ENCODE peak calls at places on chromosomes 13 and 19, in seven cellular contexts. C is SK-N-SH, Z is body of pancreas, Y is suprapubic skin, N is IMR-90, A is heart left ventricle, P is heart right ventricle. T is an unnamed sample.
A peak's percentile ranks its signal among the peaks of the same experiment; 100 is the strongest.

GRCh38 chr13:48397744-48398143 is 15.2 kb downstream of the LPAR6 start:
- DNase-seq in C (no peak), Z (no peak), Y (no peak), N (no peak), A (no peak), P (no peak), T (no peak)

GRCh38 chr13:96080676-96081075 is 9.2 kb upstream of the HS6ST3 start:
- DNase-seq in C (no peak), Z (no peak), Y (no peak), N (no peak), A (no peak), P (no peak), T (no peak)

GRCh38 chr19:28638445-28638844 is 574.5 kb downstream of the UQCRFS1 start:
- DNase-seq in C (no peak), Z (no peak), Y (no peak), N (no peak), A (no peak), P (no peak), T (no peak)

GRCh38 chr19:7869453-7869909 is 4.7 kb downstream of the PRR36 start:
- DNase-seq in C (peak; percentile 84), Z (peak; percentile 65), Y (no peak), N (peak; percentile 28), A (peak; percentile 50), P (peak; percentile 66), T (peak; percentile 49)

GRCh38 chr19:4069331-4069959 is 2.7 kb upstream of the ZBTB7A start:
- DNase-seq in C (no peak), Z (peak; percentile 63), Y (no peak), N (no peak), A (peak; percentile 56), P (no peak), T (no peak)

GRCh38 chr13:106649495-106649894 is 81.6 kb upstream of the ARGLU1 start:
- DNase-seq in C (no peak), Z (no peak), Y (no peak), N (peak; percentile 22), A (peak; percentile 31), P (no peak), T (no peak)

GRCh38 chr13:42123600-42123999 is 75.2 kb downstream of the DGKH start:
- DNase-seq in C (no peak), Z (no peak), Y (no peak), N (no peak), A (no peak), P (no peak), T (no peak)

GRCh38 chr13:72523049-72523448 is 204.4 kb downstream of the MZT1 start:
- DNase-seq in C (no peak), Z (no peak), Y (no peak), N (no peak), A (no peak), P (no peak), T (no peak)

GRCh38 chr19:33427801-33428626 is 54.5 kb downstream of the CEBPG start:
- DNase-seq in C (no peak), Z (no peak), Y (peak; percentile 60), N (no peak), A (no peak), P (no peak), T (peak; percentile 6)

GRCh38 chr13:40235160-40235796 is 431.2 kb downstream of the FOXO1 start:
- DNase-seq in C (no peak), Z (no peak), Y (no peak), N (no peak), A (no peak), P (no peak), T (no peak)

GRCh38 chr13:66195238-66195637 is 1034.9 kb downstream of the PCDH9 start:
- DNase-seq in C (no peak), Z (no peak), Y (no peak), N (no peak), A (no peak), P (no peak), T (no peak)

GRCh38 chr13:49248433-49249002 is 793 bp downstream of the CDADC1 start:
- DNase-seq in C (peak; percentile 8), Z (no peak), Y (no peak), N (peak; percentile 29), A (no peak), P (no peak), T (no peak)

GRCh38 chr19:47418595-47419036 is 711 bp downstream of the MEIS3 start:
- DNase-seq in C (peak; percentile 65), Z (no peak), Y (no peak), N (no peak), A (no peak), P (no peak), T (no peak)

GRCh38 chr19:55632463-55632834 is 8.1 kb upstream of the ZNF784 start:
- DNase-seq in C (peak; percentile 62), Z (peak; percentile 97), Y (peak; percentile 98), N (peak; percentile 96), A (peak; percentile 83), P (no peak), T (peak; percentile 44)

GRCh38 chr19:15178629-15179308 is 22.0 kb downstream of the NOTCH3 start:
- DNase-seq in C (no peak), Z (no peak), Y (no peak), N (no peak), A (no peak), P (no peak), T (no peak)

GRCh38 chr19:42402376-42403116 is 12.4 kb upstream of the CNFN start:
- DNase-seq in C (peak; percentile 56), Z (no peak), Y (no peak), N (no peak), A (no peak), P (no peak), T (no peak)

GRCh38 chr13:75326173-75327131 is 155.5 kb downstream of the TBC1D4 start:
- DNase-seq in C (peak; percentile 36), Z (no peak), Y (no peak), N (peak; percentile 53), A (peak; percentile 34), P (no peak), T (no peak)

GRCh38 chr13:40639226-40639681 is 27.2 kb downstream of the FOXO1 start:
- DNase-seq in C (no peak), Z (peak; percentile 44), Y (no peak), N (no peak), A (peak; percentile 46), P (no peak), T (no peak)

GRCh38 chr19:39408392-39409206 is 2.0 kb downstream of the ZFP36 start:
- DNase-seq in C (no peak), Z (peak; percentile 71), Y (no peak), N (peak; percentile 52), A (no peak), P (no peak), T (no peak)

GRCh38 chr13:46687810-46688209 is 109.2 kb downstream of the ESD start:
- DNase-seq in C (no peak), Z (peak; percentile 54), Y (no peak), N (peak; percentile 46), A (no peak), P (no peak), T (no peak)

GRCh38 chr13:46683879-46684278 is 113.1 kb downstream of the ESD start:
- DNase-seq in C (no peak), Z (no peak), Y (no peak), N (peak; percentile 46), A (no peak), P (no peak), T (no peak)

GRCh38 chr13:46684287-46685001 is 112.5 kb downstream of the ESD start:
- DNase-seq in C (no peak), Z (no peak), Y (no peak), N (no peak), A (no peak), P (no peak), T (no peak)

GRCh38 chr13:46686171-46686570 is 110.8 kb downstream of the ESD start:
- DNase-seq in C (no peak), Z (no peak), Y (no peak), N (no peak), A (no peak), P (no peak), T (no peak)

DNA sequence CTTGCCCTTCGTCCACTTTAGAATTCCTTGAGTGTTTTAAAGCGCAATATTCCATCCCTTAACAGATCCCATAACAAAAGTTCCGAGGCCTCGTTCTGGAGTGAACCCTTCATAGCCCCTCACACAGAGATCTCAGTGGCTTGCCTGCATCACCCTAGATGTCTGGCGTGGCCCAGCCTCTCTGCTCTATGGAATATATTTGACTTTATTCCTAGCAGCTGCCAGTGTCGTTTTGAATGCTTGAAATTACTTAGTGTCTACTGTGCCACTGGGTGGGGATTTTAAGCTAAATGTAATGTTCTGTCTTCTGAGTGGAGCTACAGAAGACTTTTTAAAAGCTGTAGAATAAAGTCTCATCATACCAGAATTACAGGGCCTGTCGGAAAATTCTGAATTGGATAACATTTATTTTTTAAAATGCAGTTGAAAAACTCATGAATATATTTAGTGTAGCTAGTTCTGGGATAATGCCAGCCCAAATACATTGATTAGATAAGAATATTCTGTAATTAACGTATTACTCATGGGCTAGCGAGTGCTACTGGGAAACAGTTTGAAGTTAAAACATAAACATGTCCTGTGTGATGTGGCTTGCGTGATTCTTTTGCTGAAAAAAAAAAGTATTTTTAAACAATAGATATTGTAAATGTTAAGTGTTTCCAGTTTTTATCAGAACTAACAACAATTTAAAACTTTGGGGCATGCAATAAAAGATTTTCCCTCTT is 111.8 kb downstream of the ESD start:
- DNase-seq in C (no peak), Z (no peak), Y (no peak), N (no peak), A (no peak), P (no peak), T (no peak)
- H3K27ac ChIP-seq in C (no peak overlapping the region), Z (no peak overlapping the region), Y (no peak overlapping the region), N (no peak overlapping the region), A (peak overlapping the region; percentile 56), P (peak overlapping the region; percentile 73), T (peak overlapping the region; percentile 53)

GRCh38 chr19:43704002-43704705 is 11.7 kb upstream of the IRGC start:
- DNase-seq in C (no peak), Z (no peak), Y (no peak), N (no peak), A (no peak), P (no peak), T (no peak)
- H3K4me3 ChIP-seq in C (no peak overlapping the region), Z (no peak overlapping the region), Y (no peak overlapping the region), N (no peak overlapping the region), A (no peak overlapping the region), P (no peak overlapping the region), T (no peak overlapping the region)

GRCh38 chr19:5966215-5966614 is 11.7 kb downstream of the RANBP3 start:
- DNase-seq in C (no peak), Z (peak; percentile 48), Y (no peak), N (peak; percentile 89), A (peak; percentile 51), P (no peak), T (no peak)
- H3K27ac ChIP-seq in C (no peak overlapping the region), Z (peak overlapping the region; percentile 84), Y (no peak overlapping the region), N (peak overlapping the region; percentile 99), A (peak overlapping the region; percentile 51), P (peak overlapping the region; percentile 77), T (peak overlapping the region; percentile 68)

DNA sequence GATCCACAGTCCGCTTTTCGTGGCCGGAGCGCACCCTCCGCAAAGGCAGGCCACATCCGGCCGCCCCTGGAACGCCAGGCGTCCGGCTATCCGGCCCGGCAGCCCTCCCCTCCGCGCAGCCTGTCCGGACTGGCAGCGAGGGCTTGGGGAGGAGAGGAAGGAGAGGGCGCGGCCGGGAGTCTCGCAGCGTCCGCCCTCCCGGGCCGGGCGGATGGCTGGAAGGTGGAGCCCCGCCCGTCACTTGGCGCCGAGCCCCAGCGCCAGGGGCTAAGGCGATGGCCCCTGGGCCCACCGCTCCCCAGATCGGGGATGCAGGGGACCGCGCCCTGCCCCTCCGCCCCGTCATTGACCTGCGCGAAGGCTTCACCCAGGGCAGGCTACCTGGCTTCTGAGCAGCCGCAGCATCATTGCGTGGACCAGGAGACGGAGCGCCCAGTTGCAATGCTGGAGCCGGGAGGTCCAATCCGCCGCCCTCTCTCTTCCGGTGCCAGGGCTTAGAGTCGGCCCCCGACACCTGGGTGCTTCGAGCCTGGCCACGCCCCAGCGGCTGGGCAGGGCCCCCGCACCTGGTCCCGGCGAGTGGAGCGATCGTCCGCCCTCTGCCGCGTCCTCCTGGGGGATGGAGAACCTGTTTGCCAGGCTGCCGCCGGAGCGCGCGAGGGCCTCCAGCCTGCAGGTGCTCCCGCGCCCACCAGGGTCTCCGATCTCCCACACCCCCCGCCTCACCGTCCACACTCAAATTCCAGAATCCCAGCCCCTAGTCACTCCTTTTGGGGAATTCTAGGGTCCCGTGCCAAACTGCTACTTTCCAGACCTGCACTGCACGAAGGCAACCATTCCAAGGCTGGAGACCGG is at the start of gene FUT1:
- DNase-seq in C (peak; percentile 82), Z (peak; percentile 96), Y (no peak), N (no peak), A (peak; percentile 81), P (peak; percentile 78), T (peak; percentile 72)
- H3K4me3 ChIP-seq in C (peak within 1 kb of the TSS; percentile 46), Z (peak within 1 kb of the TSS; percentile 44), Y (peak within 1 kb of the TSS; percentile 49), N (peak within 1 kb of the TSS; percentile 18), A (peak within 1 kb of the TSS; percentile 47), P (peak within 1 kb of the TSS; percentile 61), T (peak within 1 kb of the TSS; percentile 64)

T was measured in left ventricle myocardium inferior.